ENCODE peak calls at places on chromosomes 3 and 15, in five cellular contexts. K is thoracic aorta, O is IMR-90, I is adrenal gland, M is endodermal cell. R is an unnamed sample.

GRCh38 chr3:4949659-4950058 is 29.6 kb upstream of the BHLHE40 start:
- DNase-seq in K (no peak), O (no peak), I (no peak), M (no peak), R (no peak)

GRCh38 chr15:68637755-68638405 is 59.1 kb downstream of the CORO2B start:
- DNase-seq in K (no peak), O (peak; percentile 48), I (peak; percentile 3), M (no peak), R (peak; percentile 47)

GRCh38 chr3:190321789-190322603 is at the start of gene CLDN1:
- DNase-seq in K (no peak), O (peak; percentile 69), I (peak; percentile 90), M (peak; percentile 96), R (peak; percentile 57)

GRCh38 chr15:100893964-100894295 is 14.3 kb downstream of the ALDH1A3 start:
- DNase-seq in K (no peak), O (no peak), I (no peak), M (peak; percentile 16), R (no peak)

GRCh38 chr3:50304601-50305000 is 1.2 kb upstream of the HYAL1 start:
- DNase-seq in K (no peak), O (peak; percentile 74), I (no peak), M (peak; percentile 29), R (no peak)

GRCh38 chr3:55485208-55485791 is 1.8 kb downstream of the WNT5A start:
- DNase-seq in K (no peak), O (peak; percentile 88), I (peak; percentile 62), M (peak; percentile 93), R (peak; percentile 66)

GRCh38 chr3:11582123-11582968 is 61.4 kb downstream of the VGLL4 start:
- DNase-seq in K (no peak), O (peak; percentile 89), I (peak; percentile 87), M (peak; percentile 81), R (peak; percentile 41)

GRCh38 chr15:101187820-101188516 is 63.9 kb downstream of the CHSY1 start:
- DNase-seq in K (no peak), O (peak; percentile 99), I (no peak), M (peak; percentile 55), R (no peak)

GRCh38 chr3:42498034-42498433 is 4.4 kb upstream of the VIPR1 start:
- DNase-seq in K (no peak), O (no peak), I (no peak), M (peak; percentile 39), R (no peak)

GRCh38 chr15:66951976-66952375 is 113.4 kb upstream of the SMAD3 start:
- DNase-seq in K (no peak), O (peak; percentile 42), I (no peak), M (no peak), R (no peak)

GRCh38 chr3:188358787-188359493 is 205.0 kb downstream of the LPP start:
- DNase-seq in K (no peak), O (no peak), I (no peak), M (no peak), R (no peak)

GRCh38 chr3:169295126-169295525 is 368.4 kb downstream of the MECOM start:
- DNase-seq in K (no peak), O (peak; percentile 42), I (no peak), M (no peak), R (no peak)

GRCh38 chr3:169546368-169546767 is 117.1 kb downstream of the MECOM start:
- DNase-seq in K (no peak), O (no peak), I (no peak), M (no peak), R (no peak)

GRCh38 chr3:111691293-111691909 is 96.3 kb upstream of the ZBED2 start:
- DNase-seq in K (no peak), O (peak; percentile 76), I (no peak), M (no peak), R (no peak)

GRCh38 chr15:67574981-67575632 is 32.6 kb downstream of the MAP2K5 start:
- DNase-seq in K (no peak), O (no peak), I (no peak), M (no peak), R (no peak)

GRCh38 chr15:96323250-96324162 is 7.0 kb upstream of the NR2F2 start:
- DNase-seq in K (no peak), O (no peak), I (no peak), M (no peak), R (no peak)

GRCh38 chr15:96324192-96324895 is 6.2 kb upstream of the NR2F2 start:
- DNase-seq in K (no peak), O (peak; percentile 54), I (peak; percentile 32), M (no peak), R (no peak)

GRCh38 chr15:96321422-96322391 is 8.8 kb upstream of the NR2F2 start:
- DNase-seq in K (no peak), O (peak; percentile 11), I (no peak), M (peak; percentile 73), R (no peak)

GRCh38 chr15:96320703-96321421 is 9.6 kb upstream of the NR2F2 start:
- DNase-seq in K (no peak), O (no peak), I (no peak), M (peak; percentile 56), R (no peak)

DNA sequence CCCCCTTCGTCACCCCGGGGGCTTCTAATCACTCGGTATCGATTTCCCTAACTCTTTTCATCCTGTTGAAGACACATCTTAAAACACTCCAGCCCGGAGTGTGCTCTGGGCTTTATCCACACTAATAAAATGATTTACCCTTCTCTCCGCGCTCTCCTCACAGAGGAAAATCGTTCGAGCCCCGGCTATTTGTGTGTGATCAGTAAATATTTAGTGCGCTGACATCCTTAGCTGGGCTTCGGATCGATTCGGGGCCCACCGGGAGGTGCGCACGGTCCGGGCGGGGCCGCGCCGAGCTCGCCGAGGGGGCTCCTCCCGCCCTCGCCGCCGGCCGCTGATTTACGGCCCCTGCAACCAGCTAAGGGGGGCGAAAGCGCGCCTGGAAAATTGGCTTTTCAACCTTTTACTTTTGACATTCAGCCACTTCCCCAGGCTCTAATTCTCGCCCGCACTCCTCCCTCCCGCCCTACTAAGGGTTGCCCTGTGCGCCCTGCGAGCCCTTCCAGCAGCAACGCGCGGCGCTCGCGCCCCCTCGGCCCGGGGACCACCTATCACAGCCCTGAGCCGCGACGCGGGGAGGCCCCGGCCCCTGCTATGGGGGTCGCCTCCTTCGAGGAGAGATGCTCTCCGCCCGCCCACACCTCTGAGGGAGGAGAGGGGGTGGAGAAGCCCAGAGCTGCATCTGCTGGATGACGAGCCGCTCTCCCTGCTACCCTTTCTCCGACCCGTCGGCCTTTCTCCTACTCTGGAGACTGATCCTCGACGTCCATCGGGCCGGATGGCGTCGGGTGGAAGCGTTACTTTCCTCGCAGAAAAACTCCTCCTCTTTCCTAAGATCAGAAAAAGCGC is 7.9 kb upstream of the NR2F2 start:
- DNase-seq in K (no peak), O (no peak), I (no peak), M (peak; percentile 79), R (no peak)
- H3K27ac ChIP-seq in K (peak overlapping the region; percentile 75), O (peak overlapping the region; percentile 2), I (peak overlapping the region; percentile 61), M (peak overlapping the region; percentile 9), R (peak overlapping the region; percentile 89)

DNA sequence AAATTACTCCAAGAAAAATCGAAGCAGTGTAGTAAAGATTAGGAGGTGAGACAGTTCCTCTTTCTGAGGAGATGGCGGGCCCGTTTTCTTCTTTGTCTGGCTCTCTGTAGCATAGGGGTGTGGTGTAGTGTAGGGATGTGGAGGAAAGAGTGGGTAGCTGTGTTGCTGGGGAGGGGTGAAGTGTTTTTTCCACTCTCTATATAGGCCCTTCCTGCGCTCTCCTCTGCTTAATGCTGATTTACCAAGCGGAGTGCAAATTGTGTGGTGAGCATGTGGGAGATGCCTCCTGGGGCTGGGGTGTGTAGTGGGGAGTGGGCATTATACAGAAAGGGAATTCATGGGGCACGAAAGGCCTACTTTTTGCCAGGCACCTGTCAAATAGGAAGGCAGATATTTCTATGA is 94.9 kb downstream of the ST6GAL1 start:
- DNase-seq in K (no peak), O (no peak), I (no peak), M (peak; percentile 43), R (no peak)
- H3K4me1 ChIP-seq in K (peaks cover 17% of the 10 kb centered on the region), O (no peaks in the 10 kb centered on the region), I (no peaks in the 10 kb centered on the region), M (peaks cover 21% of the 10 kb centered on the region), R (no peaks in the 10 kb centered on the region)

GRCh38 chr3:27632431-27633223 is 89.5 kb downstream of the EOMES start:
- DNase-seq in K (no peak), O (peak; percentile 55), I (peak; percentile 60), M (peak; percentile 76), R (no peak)

GRCh38 chr3:27628029-27628750 is 93.9 kb downstream of the EOMES start:
- DNase-seq in K (no peak), O (peak; percentile 39), I (no peak), M (no peak), R (no peak)

GRCh38 chr3:27629381-27629780 is 92.7 kb downstream of the EOMES start:
- DNase-seq in K (no peak), O (no peak), I (no peak), M (no peak), R (no peak)

GRCh38 chr3:27633224-27633545 is 88.9 kb downstream of the EOMES start:
- DNase-seq in K (no peak), O (peak; percentile 36), I (no peak), M (no peak), R (no peak)

DNA sequence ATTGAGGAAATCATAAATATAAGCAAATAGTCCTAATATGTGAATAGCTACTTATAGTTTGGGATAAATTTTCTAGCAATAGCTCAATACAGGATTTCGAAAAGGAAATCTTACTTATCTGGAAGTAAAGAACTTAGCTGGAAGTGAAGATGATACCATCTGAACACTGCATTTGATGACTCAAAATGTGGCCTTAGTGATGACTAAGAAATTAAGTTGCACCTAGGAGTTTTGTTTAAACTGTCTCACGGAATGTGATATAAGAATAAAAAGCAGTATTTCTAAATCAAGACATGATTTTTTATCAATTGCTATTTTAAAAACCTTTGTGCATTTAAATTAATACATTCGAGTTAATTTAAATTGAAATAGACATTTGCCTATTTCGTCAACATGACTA is 91.2 kb downstream of the EOMES start:
- DNase-seq in K (no peak), O (peak; percentile 82), I (no peak), M (no peak), R (no peak)
- H3K27ac ChIP-seq in K (no peak overlapping the region), O (no peak overlapping the region), I (no peak overlapping the region), M (no peak overlapping the region), R (no peak overlapping the region)

GRCh38 chr15:74779162-74779648 is 2.7 kb upstream of the CSK start:
- DNase-seq in K (no peak), O (no peak), I (no peak), M (no peak), R (no peak)
- H3K4me1 ChIP-seq in K (peaks cover 28% of the 10 kb centered on the region), O (peaks cover 14% of the 10 kb centered on the region), I (peaks cover 43% of the 10 kb centered on the region), M (peaks cover 15% of the 10 kb centered on the region), R (peaks cover 34% of the 10 kb centered on the region)

R was measured in gastrocnemius medialis.